ENCODE peak calls at places on chromosomes 16 and 17, in seven cellular contexts. L is kidney; P is esophagus squamous epithelium; X is neural progenitor cell; W is stomach; Q is effector memory CD4-positive, alpha-beta T cell; H is GM23248. M is an unnamed sample.

GRCh38 chr17:9905902-9906301 is 831 bp upstream of the RCVRN start:
- DNase-seq in L (peak), P (no peak), X (peak), W (no peak), Q (no peak), H (peak), M (no peak)

GRCh38 chr17:19354123-19354522 is 8.4 kb downstream of the B9D1 start:
- DNase-seq in L (no peak), P (no peak), X (no peak), W (no peak), Q (no peak), H (peak), M (no peak)

GRCh38 chr16:11687606-11688519 is 19.6 kb downstream of the SNN start:
- DNase-seq in L (no peak), P (no peak), X (no peak), W (peak), Q (no peak), H (no peak), M (no peak)

GRCh38 chr17:2724783-2725164 is 13.2 kb upstream of the CLUH start:
- DNase-seq in L (no peak), P (no peak), X (peak), W (peak), Q (no peak), H (peak), M (no peak)

GRCh38 chr17:63247706-63248105 is 198.4 kb downstream of the CYB561 start:
- DNase-seq in L (no peak), P (no peak), X (no peak), W (no peak), Q (no peak), H (peak), M (no peak)

GRCh38 chr16:2528161-2529060 is 2.8 kb downstream of the CEMP1 start:
- DNase-seq in L (peak), P (no peak), X (no peak), W (no peak), Q (no peak), H (no peak), M (no peak)

GRCh38 chr17:72931163-72931562 is 161.3 kb downstream of the SLC39A11 start:
- DNase-seq in L (no peak), P (no peak), X (no peak), W (no peak), Q (no peak), H (no peak), M (no peak)

GRCh38 chr16:75326333-75326732 is 74.9 kb upstream of the BCAR1 start:
- DNase-seq in L (no peak), P (no peak), X (no peak), W (no peak), Q (no peak), H (no peak), M (no peak)

GRCh38 chr17:65550075-65550635 is 11.3 kb downstream of the AXIN2 start:
- DNase-seq in L (peak), P (no peak), X (peak), W (no peak), Q (no peak), H (no peak), M (no peak)

GRCh38 chr17:15184872-15185624 is 80.1 kb downstream of the PMP22 start:
- DNase-seq in L (no peak), P (no peak), X (no peak), W (no peak), Q (no peak), H (no peak), M (no peak)

GRCh38 chr16:4094138-4094773 is 22.0 kb downstream of the ADCY9 start:
- DNase-seq in L (no peak), P (no peak), X (peak), W (no peak), Q (no peak), H (no peak), M (no peak)

GRCh38 chr16:48204825-48205151 is 39.3 kb upstream of the LONP2 start:
- DNase-seq in L (no peak), P (no peak), X (no peak), W (no peak), Q (no peak), H (no peak), M (no peak)

GRCh38 chr17:261640-262039 is 80.2 kb upstream of the DOC2B start:
- DNase-seq in L (no peak), P (no peak), X (no peak), W (no peak), Q (no peak), H (no peak), M (no peak)
- H3K27ac ChIP-seq in L (no peak), P (no peak), X (no peak), W (no peak), Q (no peak), H (no peak), M (no peak)

GRCh38 chr16:85128079-85128837 is 16.0 kb upstream of the CIBAR2 start:
- DNase-seq in L (no peak), P (no peak), X (no peak), W (no peak), Q (no peak), H (no peak), M (no peak)

GRCh38 chr16:85126731-85127662 is 14.7 kb upstream of the CIBAR2 start:
- DNase-seq in L (no peak), P (no peak), X (peak), W (no peak), Q (no peak), H (peak), M (peak)

GRCh38 chr16:85130707-85131028 is 18.4 kb upstream of the CIBAR2 start:
- DNase-seq in L (no peak), P (no peak), X (no peak), W (no peak), Q (no peak), H (no peak), M (no peak)

GRCh38 chr16:85132456-85133289 is 20.4 kb upstream of the CIBAR2 start:
- DNase-seq in L (no peak), P (no peak), X (no peak), W (no peak), Q (no peak), H (peak), M (no peak)

GRCh38 chr16:85129846-85130706 is 17.8 kb upstream of the CIBAR2 start:
- DNase-seq in L (no peak), P (no peak), X (no peak), W (no peak), Q (no peak), H (peak), M (no peak)
- H3K27ac ChIP-seq in L (peak), P (peak), X (no peak), W (peak), Q (no peak), H (peak), M (peak)

DNA sequence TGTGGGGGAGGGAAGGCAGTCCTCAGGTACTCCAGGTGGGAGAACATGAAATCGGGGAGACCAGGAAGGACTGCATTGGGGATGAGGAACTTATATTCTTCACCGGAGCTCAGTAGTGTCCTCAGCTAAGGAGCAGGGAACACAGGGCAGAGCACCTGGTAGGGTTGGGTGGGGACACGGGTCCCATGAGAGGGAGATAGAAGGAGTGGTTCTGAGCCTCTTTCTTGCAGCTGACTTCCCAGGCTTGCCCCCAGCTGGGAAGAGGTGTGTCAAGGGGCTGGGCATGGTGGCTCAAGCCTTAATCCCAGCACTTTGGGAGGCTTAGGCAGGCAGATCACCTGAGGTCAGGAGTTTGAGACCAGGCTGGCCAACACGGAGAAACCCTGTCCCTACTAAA is 2.1 kb downstream of the FHOD1 start:
- DNase-seq in L (peak), P (no peak), X (no peak), W (no peak), Q (no peak), H (no peak), M (no peak)
- H3K27ac ChIP-seq in L (peak), P (peak), X (no peak), W (peak), Q (peak), H (peak), M (peak)

GRCh38 chr16:27403601-27403992 is 1.6 kb downstream of the IL21R start:
- DNase-seq in L (no peak), P (no peak), X (no peak), W (no peak), Q (no peak), H (no peak), M (no peak)
- H3K27ac ChIP-seq in L (no peak), P (no peak), X (no peak), W (no peak), Q (peak), H (no peak), M (no peak)

DNA sequence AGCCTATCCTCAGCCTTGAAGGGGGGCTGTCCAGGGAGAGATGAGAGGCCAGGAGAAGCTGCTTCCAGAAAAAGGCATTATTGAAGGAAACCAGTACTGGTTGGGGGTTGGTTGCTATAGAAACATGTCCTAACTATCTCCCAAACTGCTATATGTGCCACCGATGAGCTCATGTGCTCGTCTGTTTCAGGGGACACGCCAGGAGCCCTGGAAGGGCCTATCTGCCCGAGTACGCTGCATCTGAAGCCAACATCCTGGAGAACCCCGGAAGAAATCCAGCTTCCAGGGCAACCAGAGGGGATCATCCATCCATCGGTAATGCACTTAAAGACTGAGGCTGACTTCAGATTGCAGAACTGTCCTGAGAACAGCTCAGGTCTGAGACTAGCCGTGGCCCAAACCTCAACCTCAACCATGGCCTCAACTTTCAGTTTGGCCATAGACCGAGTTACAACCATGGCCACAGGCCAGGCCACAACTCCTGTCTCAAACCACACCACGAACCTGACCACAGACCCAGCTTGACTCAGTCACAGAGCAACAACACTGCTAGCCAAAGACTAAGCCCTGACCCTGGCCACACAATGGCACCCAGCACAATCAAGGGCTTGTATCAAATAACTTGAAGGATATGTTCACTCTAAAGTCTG is 10.2 kb downstream of the PITPNM3 start:
- DNase-seq in L (no peak), P (no peak), X (no peak), W (no peak), Q (no peak), H (peak), M (no peak)
- H3K27ac ChIP-seq in L (no peak), P (no peak), X (no peak), W (no peak), Q (no peak), H (no peak), M (no peak)

GRCh38 chr16:88022076-88023042 is 71.1 kb downstream of the BANP start:
- DNase-seq in L (no peak), P (no peak), X (peak), W (no peak), Q (no peak), H (no peak), M (no peak)
- H3K27ac ChIP-seq in L (no peak), P (no peak), X (no peak), W (no peak), Q (no peak), H (no peak), M (no peak)

GRCh38 chr17:58081641-58082340 is 1.4 kb upstream of the DYNLL2 start:
- DNase-seq in L (no peak), P (no peak), X (peak), W (no peak), Q (no peak), H (no peak), M (no peak)
- H3K27ac ChIP-seq in L (no peak), P (peak), X (peak), W (peak), Q (no peak), H (no peak), M (no peak)